ENCODE peak calls at places on chromosome 15, in six cellular contexts. T is mammary epithelial cell, N is aorta, F is gastrocnemius medialis, Y is heart right ventricle, M is upper lobe of right lung. G is an unnamed sample.

GRCh38 chr15:67063689-67064606 is 1.5 kb upstream of the SMAD3 start:
- DNase-seq in F (no peak), T (no peak), Y (no peak), M (peak; percentile 80), N (no peak), G (peak; percentile 42)

GRCh38 chr15:71501344-71502128 is 308.8 kb upstream of the NR2E3 start:
- DNase-seq in T (no peak), M (no peak), Y (peak; percentile 37), F (no peak), N (no peak), G (no peak)

GRCh38 chr15:62506217-62506805 is 341.2 kb upstream of the C2CD4B start:
- DNase-seq in T (no peak), M (no peak), Y (peak; percentile 27), N (no peak), F (no peak), G (no peak)

GRCh38 chr15:58361291-58361759 is 70.5 kb upstream of the LIPC start:
- DNase-seq in F (no peak), Y (no peak), M (no peak), T (no peak), N (no peak), G (no peak)

GRCh38 chr15:57698243-57698642 is 8.3 kb upstream of the POLR2M start:
- DNase-seq in F (no peak), M (no peak), N (no peak), Y (no peak), T (no peak), G (no peak)

GRCh38 chr15:49372366-49372765 is 50.7 kb upstream of the FGF7 start:
- DNase-seq in T (no peak), N (no peak), M (no peak), F (no peak), Y (no peak), G (no peak)

GRCh38 chr15:77497942-77498361 is 77.3 kb downstream of the HMG20A start:
- DNase-seq in F (peak; percentile 40), Y (peak; percentile 74), M (no peak), N (no peak), T (no peak), G (no peak)

GRCh38 chr15:31465083-31465955 is 138.7 kb downstream of the KLF13 start:
- DNase-seq in N (no peak), Y (peak; percentile 1), F (no peak), T (peak; percentile 90), M (peak; percentile 49), G (no peak)

GRCh38 chr15:82805994-82806406 is at the start of gene FSD2:
- DNase-seq in Y (peak; percentile 72), M (no peak), N (no peak), T (no peak), F (peak; percentile 92), G (peak; percentile 67)

GRCh38 chr15:100234158-100235029 is 107.4 kb downstream of the ADAMTS17 start:
- DNase-seq in F (no peak), M (no peak), T (no peak), N (no peak), Y (peak; percentile 49), G (peak; percentile 73)

GRCh38 chr15:26771917-26772587 is 814 bp downstream of the GABRB3 start:
- DNase-seq in N (no peak), T (no peak), Y (no peak), F (no peak), M (no peak), G (no peak)

GRCh38 chr15:90681480-90681879 is 35.7 kb upstream of the BLM start:
- DNase-seq in Y (no peak), N (peak; percentile 74), M (peak; percentile 31), F (no peak), T (peak; percentile 80), G (no peak)

GRCh38 chr15:54803139-54803808 is 393.5 kb downstream of the RSL24D1 start:
- DNase-seq in F (no peak), T (peak; percentile 0), M (no peak), N (no peak), Y (no peak), G (no peak)

GRCh38 chr15:99424978-99425665 is 140.7 kb upstream of the MEF2A start:
- DNase-seq in M (peak; percentile 70), T (peak; percentile 95), F (no peak), Y (peak; percentile 80), N (peak; percentile 82), G (peak; percentile 58)

GRCh38 chr15:43133429-43134156 is at the start of gene TMEM62:
- DNase-seq in F (peak; percentile 67), N (peak; percentile 91), M (peak; percentile 95), T (peak; percentile 82), Y (peak; percentile 85), G (peak; percentile 88)

GRCh38 chr15:49235446-49236207 is 65.6 kb downstream of the GALK2 start:
- DNase-seq in Y (peak; percentile 46), N (peak; percentile 59), F (peak; percentile 40), T (peak; percentile 43), M (no peak), G (peak; percentile 46)

GRCh38 chr15:66875588-66876422 is 173.8 kb downstream of the SMAD6 start:
- DNase-seq in Y (no peak), T (no peak), N (no peak), F (no peak), M (no peak), G (no peak)

GRCh38 chr15:31605467-31605931 is 278.9 kb downstream of the KLF13 start:
- DNase-seq in M (no peak), N (no peak), F (no peak), T (no peak), Y (no peak), G (no peak)

GRCh38 chr15:90501898-90502297 is 27.8 kb upstream of the CRTC3 start:
- DNase-seq in F (no peak), T (no peak), Y (no peak), N (no peak), M (no peak), G (no peak)

GRCh38 chr15:73387507-73388255 is 18.9 kb upstream of the HCN4 start:
- DNase-seq in M (no peak), N (no peak), T (no peak), F (no peak), Y (no peak), G (no peak)

GRCh38 chr15:68480296-68480695 is 48.3 kb upstream of the ITGA11 start:
- DNase-seq in F (no peak), N (no peak), Y (no peak), M (no peak), T (no peak), G (no peak)

GRCh38 chr15:66827698-66828055 is 125.6 kb downstream of the SMAD6 start:
- DNase-seq in F (no peak), T (no peak), Y (no peak), M (peak; percentile 17), N (no peak), G (no peak)

GRCh38 chr15:99282129-99282528 is 30.8 kb downstream of the LRRC28 start:
- DNase-seq in Y (no peak), F (no peak), M (no peak), T (no peak), N (no peak), G (no peak)

DNA sequence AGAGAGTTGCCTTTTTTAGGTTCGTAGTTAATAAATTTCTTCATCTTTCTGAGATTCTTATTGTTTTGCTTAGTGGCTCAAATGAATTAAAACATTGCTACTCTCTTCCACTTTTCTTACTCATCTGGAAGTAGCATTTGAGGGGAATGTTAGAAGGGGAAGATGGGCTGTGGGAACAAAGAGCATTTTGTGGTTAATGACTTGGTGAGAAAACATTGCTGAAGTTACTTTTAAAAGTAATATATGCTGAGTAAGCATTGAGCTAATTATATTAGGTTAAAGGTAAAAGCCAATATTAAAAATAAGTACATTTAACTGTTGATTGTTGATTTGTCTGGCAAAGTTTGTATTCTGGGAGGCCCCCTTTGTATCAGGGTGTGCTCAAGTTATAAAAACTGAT is 5.7 kb downstream of the MORF4L1 start:
- DNase-seq in F (no peak), M (no peak), N (no peak), Y (no peak), T (peak; percentile 44), G (no peak)
- H3K4me1 ChIP-seq in F (peaks cover 78% of the 10 kb centered on the region), M (peaks cover 55% of the 10 kb centered on the region), N (peaks cover 3% of the 10 kb centered on the region), Y (peaks cover 89% of the 10 kb centered on the region), T (peaks cover 30% of the 10 kb centered on the region), G (peaks cover 74% of the 10 kb centered on the region)

GRCh38 chr15:84599906-84600305 is 903 bp upstream of the ZSCAN2 start:
- DNase-seq in N (no peak), T (no peak), M (no peak), Y (no peak), F (no peak), G (no peak)

GRCh38 chr15:84600331-84600686 is 500 bp upstream of the ZSCAN2 start:
- DNase-seq in F (peak; percentile 80), T (peak; percentile 86), Y (peak; percentile 88), N (peak; percentile 93), M (peak; percentile 93), G (peak; percentile 87)

GRCh38 chr15:84600687-84601554 is at the start of gene ZSCAN2:
- DNase-seq in Y (peak; percentile 96), M (peak; percentile 97), T (peak; percentile 92), N (peak; percentile 98), F (peak; percentile 96), G (peak; percentile 97)

GRCh38 chr15:84598250-84598649 is 2.6 kb upstream of the ZSCAN2 start:
- DNase-seq in N (no peak), Y (no peak), F (no peak), T (no peak), M (no peak), G (no peak)

DNA sequence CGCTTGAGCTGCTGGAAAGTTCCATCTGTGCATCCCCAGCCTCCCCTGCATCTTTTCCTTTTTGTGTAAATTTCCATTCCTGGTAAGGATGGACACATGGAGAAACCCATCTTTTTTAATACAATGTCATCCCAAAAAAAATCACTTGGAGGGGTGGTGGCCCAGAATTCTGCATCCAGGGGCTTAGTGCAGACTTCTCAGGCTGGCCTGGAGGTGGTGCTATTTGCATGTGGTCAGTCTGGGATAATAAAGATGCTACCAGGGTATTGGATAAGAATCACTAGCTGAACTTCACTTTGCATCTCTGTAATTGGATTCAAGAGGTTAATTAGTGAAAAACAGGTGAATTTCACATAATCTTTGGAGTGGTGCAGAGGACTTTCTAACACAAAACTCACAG is 1.8 kb upstream of the ZSCAN2 start:
- DNase-seq in T (no peak), Y (peak; percentile 24), M (no peak), N (no peak), F (no peak), G (no peak)
- H3K4me1 ChIP-seq in T (peaks cover 11% of the 10 kb centered on the region), Y (peaks cover 51% of the 10 kb centered on the region), M (peaks cover 17% of the 10 kb centered on the region), N (no peaks in the 10 kb centered on the region), F (peaks cover 9% of the 10 kb centered on the region), G (no peaks in the 10 kb centered on the region)

DNA sequence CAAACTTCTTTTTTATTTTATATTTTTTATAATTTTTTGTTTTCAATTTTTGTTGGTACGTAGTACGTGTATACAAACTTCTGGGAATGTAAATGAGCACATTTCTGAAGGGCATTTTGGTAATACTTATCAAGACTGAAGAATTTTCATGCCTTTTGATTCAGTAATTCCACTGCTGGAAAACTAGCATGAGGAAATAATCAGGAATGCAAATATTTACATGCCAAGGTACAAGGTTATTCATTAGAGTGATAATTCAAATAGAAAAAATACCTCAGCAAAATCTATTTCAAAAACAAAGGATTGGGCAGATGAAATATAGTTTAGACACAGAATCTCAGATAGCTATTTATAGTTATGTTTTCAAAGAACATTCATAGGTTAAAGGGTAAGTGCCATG is 128.7 kb downstream of the DMXL2 start:
- DNase-seq in T (no peak), N (no peak), Y (no peak), M (no peak), F (no peak), G (no peak)
- H3K4me1 ChIP-seq in T (no peaks in the 10 kb centered on the region), N (no peaks in the 10 kb centered on the region), Y (no peaks in the 10 kb centered on the region), M (no peaks in the 10 kb centered on the region), F (no peaks in the 10 kb centered on the region), G (no peaks in the 10 kb centered on the region)

GRCh38 chr15:39907216-39907615 is 12.8 kb downstream of the GPR176 start:
- DNase-seq in N (no peak), F (no peak), M (no peak), Y (no peak), T (no peak), G (no peak)

GRCh38 chr15:39904115-39904514 is 16.0 kb downstream of the GPR176 start:
- DNase-seq in T (no peak), M (no peak), N (no peak), Y (no peak), F (no peak), G (no peak)

GRCh38 chr15:39908186-39908585 is 11.9 kb downstream of the GPR176 start:
- DNase-seq in F (no peak), Y (no peak), M (no peak), T (peak; percentile 92), N (no peak), G (no peak)
- H3K4me1 ChIP-seq in F (no peaks in the 10 kb centered on the region), Y (no peaks in the 10 kb centered on the region), M (no peaks in the 10 kb centered on the region), T (peaks cover 31% of the 10 kb centered on the region), N (no peaks in the 10 kb centered on the region), G (no peaks in the 10 kb centered on the region)